ENCODE peak calls at places on chromosome 19, in nine cellular contexts. E, W, T, S, Z, B, R, M and Q are unnamed samples. For H3K4me1, the result is how much of the 10 kb centered on the place peaks cover.

GRCh38 chr19:7902796-7903243 is 857 bp upstream of the MAP2K7 start:
- ATAC-seq in W (no peak), S (peak), Z (no peak), M (peak), R (no peak), E (peak), T (no peak), B (no peak), Q (no peak)

GRCh38 chr19:28023064-28023463 is 1189.9 kb downstream of the UQCRFS1 start:
- ATAC-seq in R (peak), E (no peak), M (no peak), S (no peak), T (no peak), B (no peak), Z (no peak), W (no peak), Q (no peak)

GRCh38 chr19:3403489-3404323 is 37.3 kb downstream of the NFIC start:
- ATAC-seq in R (peak), E (no peak), Z (peak), W (peak), B (no peak), S (peak), M (no peak), T (peak), Q (peak)

GRCh38 chr19:53808710-53809125 is 15.4 kb downstream of the NLRP12 start:
- ATAC-seq in T (no peak), Z (peak), R (peak), W (no peak), B (peak), M (peak), E (peak), S (peak), Q (no peak)

GRCh38 chr19:44582581-44583265 is 30.6 kb upstream of the IGSF23 start:
- ATAC-seq in E (peak), S (peak), T (no peak), M (peak), R (no peak), W (no peak), B (peak), Z (peak), Q (no peak)

GRCh38 chr19:7153008-7153407 is 83.5 kb downstream of the ZNF557 start:
- ATAC-seq in S (peak), M (no peak), W (no peak), T (peak), Z (no peak), E (no peak), B (peak), R (no peak), Q (no peak)

GRCh38 chr19:3450796-3451411 is 29.4 kb downstream of the SMIM24 start:
- ATAC-seq in B (peak), S (peak), W (peak), E (peak), R (peak), T (peak), Z (peak), M (peak), Q (peak)

GRCh38 chr19:39550197-39550596 is 10.2 kb upstream of the EID2 start:
- ATAC-seq in M (no peak), W (no peak), S (no peak), E (no peak), Z (no peak), R (no peak), B (no peak), T (no peak), Q (no peak)

GRCh38 chr19:16867211-16867610 is 21.6 kb upstream of the F2RL3 start:
- ATAC-seq in S (no peak), Z (no peak), T (no peak), R (no peak), W (no peak), B (no peak), M (no peak), E (no peak), Q (no peak)

GRCh38 chr19:6730153-6730804 is 7.1 kb downstream of the GPR108 start:
- ATAC-seq in T (peak), W (no peak), M (peak), Z (peak), E (peak), B (peak), R (peak), S (peak), Q (peak)

GRCh38 chr19:16797876-16798275 is 31.3 kb upstream of the SIN3B start:
- ATAC-seq in B (no peak), E (no peak), Z (no peak), T (no peak), R (no peak), S (no peak), W (no peak), M (no peak), Q (no peak)

GRCh38 chr19:58227964-58228583 is 640 bp upstream of the ZNF544 start:
- ATAC-seq in M (no peak), R (no peak), T (peak), Z (peak), S (no peak), E (peak), B (no peak), W (no peak), Q (no peak)

DNA sequence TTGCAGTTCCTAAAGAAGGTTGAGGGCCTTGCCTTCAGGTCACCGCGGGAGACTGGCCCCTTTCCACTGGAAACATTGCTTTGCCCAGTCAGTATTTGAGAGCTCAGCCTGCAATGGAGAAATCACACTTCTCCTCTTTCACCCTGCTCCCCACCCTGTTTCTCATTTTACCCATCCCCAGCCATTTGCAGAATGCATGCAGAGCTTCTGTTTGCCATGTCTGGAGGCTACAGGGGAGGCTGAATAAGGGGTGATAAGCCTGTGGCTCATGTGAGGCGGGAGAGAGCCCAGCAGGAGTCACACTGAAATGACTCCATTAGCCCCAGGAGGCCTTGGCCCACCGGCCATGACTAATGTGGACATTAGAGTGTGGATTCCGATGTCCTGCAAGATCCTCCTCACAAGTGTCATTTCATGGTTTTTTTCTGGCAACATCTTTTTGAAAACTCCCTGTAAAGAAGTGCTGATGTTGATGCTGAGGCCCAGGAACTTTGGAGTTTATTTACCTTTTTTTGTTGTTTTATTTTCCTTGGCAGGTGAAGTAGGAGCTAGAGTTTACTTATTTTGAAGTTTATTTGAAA is 6.3 kb downstream of the SPINT2 start:
- ATAC-seq in E (no peak), Z (peak), T (no peak), B (peak), M (no peak), R (no peak), W (no peak), S (no peak), Q (no peak)
- H3K4me1 ChIP-seq in E (half or more), Z (half or more), T (half or more), B (half or more), M (half or more), R (half or more), W (under half), S (under half), Q (under half)

DNA sequence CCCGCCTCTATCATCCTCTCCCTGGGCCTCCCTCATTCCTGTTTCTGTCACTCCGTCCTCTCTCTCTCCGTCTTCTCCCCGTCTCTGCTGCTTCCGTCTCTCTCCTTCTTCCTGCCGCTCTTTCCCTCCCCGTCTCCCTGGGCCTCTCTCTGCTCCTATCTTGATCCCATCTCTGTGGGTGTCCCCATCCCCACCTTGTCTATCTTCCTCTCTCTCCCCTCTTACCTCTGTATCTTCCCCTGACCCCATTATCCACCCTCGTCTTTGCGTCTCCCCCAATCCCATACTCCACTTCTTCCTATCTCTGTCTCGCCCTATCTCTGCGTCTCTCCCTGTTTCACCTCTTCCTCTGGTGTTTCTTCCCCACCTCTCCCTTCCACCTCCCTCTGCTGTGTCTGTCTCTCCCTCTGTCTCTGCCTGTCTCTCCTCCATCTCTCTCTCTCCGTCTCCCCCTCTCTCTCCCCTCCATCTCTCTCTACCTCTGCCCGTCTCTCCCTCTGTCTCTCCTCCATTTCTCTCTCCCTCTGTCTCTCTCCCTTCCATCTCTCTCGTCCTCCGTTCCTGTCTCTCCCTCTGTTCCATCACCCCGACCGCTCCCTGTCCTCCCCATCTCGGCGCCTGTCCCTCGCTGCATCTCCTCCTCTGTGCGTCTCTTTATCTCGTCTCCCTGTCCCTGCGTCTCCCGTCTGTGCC is 4.3 kb downstream of the GRIN2D start:
- ATAC-seq in Z (peak), S (no peak), R (no peak), T (no peak), M (no peak), W (no peak), E (no peak), B (peak), Q (no peak)
- H3K4me3 ChIP-seq in Z (peak), S (no peak), R (no peak), T (no peak), M (peak), W (no peak), E (peak), B (peak), Q (peak)

GRCh38 chr19:916645-917322 is 349 bp upstream of the KISS1R start:
- ATAC-seq in S (no peak), T (no peak), M (peak), E (peak), B (no peak), W (no peak), Z (peak), R (no peak), Q (no peak)

GRCh38 chr19:918481-919156 is 1.5 kb downstream of the KISS1R start:
- ATAC-seq in R (no peak), B (peak), W (no peak), M (no peak), T (no peak), Z (no peak), E (no peak), S (no peak), Q (no peak)

GRCh38 chr19:918152-918437 is 962 bp downstream of the KISS1R start:
- ATAC-seq in R (no peak), M (no peak), W (no peak), T (no peak), B (no peak), S (no peak), E (no peak), Z (no peak), Q (no peak)

GRCh38 chr19:919157-920050 is 2.3 kb downstream of the KISS1R start:
- ATAC-seq in W (no peak), E (no peak), R (no peak), M (no peak), Z (no peak), B (no peak), T (no peak), S (no peak), Q (no peak)

GRCh38 chr19:917323-918151 is at the start of gene KISS1R:
- ATAC-seq in T (no peak), S (no peak), Z (peak), E (peak), R (peak), B (peak), M (peak), W (no peak), Q (no peak)
- TF ChIP-seq POLR2A in T (no peak), S (no peak), Z (peak), E (no peak), R (no peak), B (no peak), M (peak), W (no peak), Q (no peak)

DNA sequence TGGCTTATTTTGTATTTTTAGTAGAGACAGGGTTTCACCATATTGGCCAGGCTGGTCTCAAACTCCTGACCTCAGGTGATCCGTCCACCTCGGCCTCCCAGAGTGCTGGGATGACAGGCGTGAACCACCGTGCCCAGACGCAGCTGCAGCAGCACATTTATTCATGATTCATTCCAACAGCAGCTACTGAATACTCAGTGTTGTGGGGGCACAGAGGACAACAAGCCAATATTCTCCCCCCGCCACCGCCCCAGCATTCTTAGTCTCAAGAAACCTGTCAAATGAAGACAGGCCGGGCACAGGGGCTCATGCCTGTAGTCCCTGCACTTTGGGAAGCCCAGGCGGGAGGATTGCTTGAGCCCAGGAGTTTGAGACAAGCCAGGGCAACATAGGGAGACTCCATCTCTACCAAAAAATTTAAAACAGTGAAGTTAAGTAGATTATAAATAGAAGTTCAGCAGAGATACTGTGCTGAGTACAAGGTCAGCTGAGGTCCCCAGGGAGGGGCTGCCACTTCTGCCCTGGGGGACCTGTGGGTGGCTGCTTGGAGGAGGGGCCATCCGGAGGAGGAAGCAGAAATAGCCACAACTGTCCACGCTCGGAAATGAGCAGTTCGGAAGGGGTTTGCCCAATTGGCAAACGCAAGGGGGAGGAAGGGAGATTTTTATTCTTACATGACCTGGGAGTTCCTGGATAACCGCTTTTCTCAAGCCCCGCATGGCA is 4.3 kb downstream of the DOT1L start:
- ATAC-seq in B (no peak), T (no peak), W (no peak), M (no peak), E (no peak), R (peak), Z (peak), S (peak), Q (no peak)
- H3K4me1 ChIP-seq in B (half or more), T (half or more), W (half or more), M (half or more), E (half or more), R (half or more), Z (half or more), S (half or more), Q (under half)

GRCh38 chr19:31347828-31348314 is 1.4 kb downstream of the TSHZ3 start:
- ATAC-seq in T (no peak), Z (no peak), S (no peak), R (no peak), E (no peak), W (no peak), B (no peak), M (no peak), Q (no peak)

GRCh38 chr19:31346184-31346583 is 3.1 kb downstream of the TSHZ3 start:
- ATAC-seq in W (no peak), B (no peak), E (no peak), S (no peak), T (no peak), R (no peak), Z (no peak), M (no peak), Q (no peak)

GRCh38 chr19:31347356-31347755 is 1.9 kb downstream of the TSHZ3 start:
- ATAC-seq in R (no peak), Z (no peak), E (no peak), B (no peak), M (no peak), S (no peak), W (no peak), T (no peak), Q (no peak)

GRCh38 chr19:31348416-31349159 is 648 bp downstream of the TSHZ3 start:
- ATAC-seq in Z (no peak), R (peak), S (no peak), M (no peak), E (no peak), B (peak), T (no peak), W (no peak), Q (peak)

DNA sequence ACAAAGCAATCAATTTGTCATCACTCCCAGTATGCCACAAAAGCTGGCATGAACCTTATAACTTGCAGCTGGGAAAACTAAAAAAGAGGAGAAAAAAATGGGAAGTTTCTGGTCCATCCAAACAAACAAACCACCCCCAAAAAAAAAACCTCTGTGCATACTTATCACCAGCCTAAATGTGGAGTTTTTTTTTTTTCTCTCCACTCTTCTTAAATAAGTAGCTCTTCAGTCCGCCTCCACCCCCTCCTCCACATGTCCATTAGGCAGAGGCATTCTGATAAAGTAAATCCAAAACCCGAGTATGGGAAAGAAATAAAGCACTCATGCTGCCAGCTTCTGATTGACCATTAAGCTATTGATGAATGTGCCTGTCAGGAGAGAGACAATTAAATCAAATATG is 2.6 kb downstream of the TSHZ3 start:
- ATAC-seq in B (no peak), Z (no peak), M (no peak), R (no peak), W (no peak), T (no peak), S (no peak), E (no peak), Q (no peak)
- H3K4me3 ChIP-seq in B (no peak), Z (no peak), M (no peak), R (no peak), W (no peak), T (no peak), S (no peak), E (no peak), Q (no peak)

GRCh38 chr19:46489445-46490272 is 6.0 kb downstream of the PNMA8B start:
- ATAC-seq in Z (peak), W (no peak), R (peak), E (no peak), M (no peak), B (no peak), T (peak), S (peak), Q (peak)

GRCh38 chr19:46486358-46486757 is 9.3 kb downstream of the PNMA8B start:
- ATAC-seq in T (no peak), Z (no peak), S (no peak), M (no peak), W (no peak), E (no peak), B (no peak), R (no peak), Q (no peak)

GRCh38 chr19:46487178-46487801 is 8.4 kb downstream of the PNMA8B start:
- ATAC-seq in Z (no peak), R (no peak), B (no peak), W (no peak), T (no peak), S (no peak), E (no peak), M (no peak), Q (peak)

GRCh38 chr19:46488551-46488950 is 7.1 kb downstream of the PNMA8B start:
- ATAC-seq in T (no peak), R (no peak), B (no peak), Z (no peak), E (peak), W (no peak), M (no peak), S (no peak), Q (no peak)

DNA sequence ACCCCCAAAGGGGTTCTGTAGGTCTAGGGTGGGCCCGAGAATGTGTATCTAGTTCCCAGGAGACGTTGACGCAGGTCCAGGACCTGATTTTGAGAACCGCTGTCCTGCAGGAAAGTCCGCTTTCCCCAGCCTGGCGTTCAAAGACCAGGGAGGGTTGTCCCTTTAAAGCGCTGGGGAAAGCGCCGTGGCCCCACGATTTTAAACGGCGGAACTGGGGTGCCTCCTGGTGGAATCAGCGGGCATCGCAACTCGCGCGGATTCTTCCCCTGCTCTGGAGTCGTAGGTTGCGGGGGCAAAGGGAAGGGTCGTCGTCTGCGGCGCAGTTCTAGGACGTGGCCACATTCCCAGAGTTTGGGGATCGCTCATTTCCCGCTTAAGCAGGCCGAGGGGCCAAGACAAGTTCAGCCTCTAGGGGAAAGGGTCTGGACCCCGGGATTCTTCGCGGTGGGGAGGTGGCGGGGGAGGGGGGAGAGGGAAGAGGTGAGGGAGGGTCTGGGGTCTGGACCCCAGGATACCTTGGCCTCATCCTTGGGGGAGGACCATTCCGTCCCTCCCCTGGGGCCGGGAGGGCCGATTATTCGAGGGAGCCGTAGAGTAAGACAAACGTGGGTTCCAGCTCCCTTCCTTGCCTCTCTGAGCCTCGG is 7.7 kb downstream of the PNMA8B start:
- ATAC-seq in S (peak), R (peak), E (peak), W (peak), T (peak), B (peak), Z (peak), M (peak), Q (peak)
- TF ChIP-seq POLR2A in S (no peak), R (no peak), E (no peak), W (no peak), T (no peak), B (no peak), Z (no peak), M (no peak), Q (no peak)

DNA sequence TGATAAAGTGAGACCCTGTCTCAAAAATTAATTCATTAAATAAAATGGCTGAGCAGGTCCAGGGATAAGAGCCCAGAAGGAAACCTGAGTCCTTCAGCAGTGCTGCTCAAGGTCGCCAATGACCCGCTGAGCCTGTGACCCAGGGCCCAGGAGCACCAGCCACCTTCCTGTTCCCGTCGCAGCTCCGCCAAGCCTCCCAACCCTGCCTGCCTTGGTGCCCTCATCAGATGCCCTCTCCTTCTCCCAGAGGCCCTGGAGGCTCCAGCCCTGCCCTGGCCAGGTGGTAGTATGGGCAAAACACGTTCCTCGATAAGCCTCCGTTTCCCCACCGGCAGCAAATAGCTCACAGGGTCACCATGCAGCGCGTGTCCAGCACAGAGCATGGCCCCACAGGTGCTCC is 2.6 kb downstream of the REXO1 start:
- ATAC-seq in R (no peak), W (no peak), T (no peak), B (no peak), E (no peak), M (no peak), S (no peak), Z (no peak), Q (no peak)
- H3K4me1 ChIP-seq in R (half or more), W (under half), T (half or more), B (under half), E (under half), M (under half), S (under half), Z (half or more), Q (under half)